ENCODE peak calls at places on chromosome 14, in six cellular contexts. M, O, R, V, N and C are unnamed samples.

GRCh38 chr14:80304125-80304766 is 92.9 kb upstream of the DIO2 start:
- DNase-seq in M (no peak), R (no peak), V (peak), N (no peak), O (no peak), C (no peak)

GRCh38 chr14:63283501-63284248 is 35.1 kb downstream of the GPHB5 start:
- DNase-seq in N (no peak), V (no peak), O (no peak), R (no peak), M (no peak), C (no peak)

GRCh38 chr14:98186140-98186539 is 1085.9 kb downstream of the BCL11B start:
- DNase-seq in M (no peak), V (no peak), O (no peak), N (no peak), R (no peak), C (no peak)

GRCh38 chr14:103867523-103867953 is 20.2 kb upstream of the PPP1R13B start:
- DNase-seq in O (no peak), M (no peak), R (no peak), N (no peak), V (no peak), C (no peak)

GRCh38 chr14:67529947-67530935 is 2.8 kb upstream of the PLEKHH1 start:
- DNase-seq in O (no peak), M (no peak), R (no peak), V (no peak), N (no peak), C (no peak)

GRCh38 chr14:69471916-69472315 is 12.6 kb upstream of the PLEKHD1 start:
- DNase-seq in V (no peak), M (no peak), N (no peak), O (no peak), R (no peak), C (no peak)

GRCh38 chr14:75389679-75390078 is 38.1 kb upstream of the JDP2 start:
- DNase-seq in R (no peak), N (no peak), O (no peak), M (no peak), V (no peak), C (no peak)

GRCh38 chr14:104868811-104869572 is 3.9 kb downstream of the CEP170B start:
- DNase-seq in V (no peak), N (no peak), O (no peak), R (no peak), M (no peak), C (no peak)

GRCh38 chr14:88325883-88326282 is 2.8 kb upstream of the KCNK10 start:
- DNase-seq in N (no peak), O (no peak), R (no peak), V (no peak), M (no peak), C (no peak)

GRCh38 chr14:67441672-67442071 is 29.7 kb upstream of the PLEK2 start:
- DNase-seq in O (no peak), R (no peak), M (no peak), N (no peak), V (no peak), C (no peak)

GRCh38 chr14:90034835-90035525 is 26.8 kb upstream of the KCNK13 start:
- DNase-seq in N (no peak), M (no peak), V (no peak), O (no peak), R (no peak), C (no peak)

GRCh38 chr14:50559990-50560928 is at the start of gene ATL1:
- DNase-seq in M (peak), O (no peak), V (peak), R (peak), N (no peak), C (peak)

GRCh38 chr14:94485944-94486841 is 10.2 kb upstream of the SERPINA9 start:
- DNase-seq in O (no peak), R (peak), M (peak), N (peak), V (peak), C (no peak)

GRCh38 chr14:37603688-37604251 is 8.3 kb downstream of the TTC6 start:
- DNase-seq in M (no peak), N (no peak), R (no peak), O (no peak), V (no peak), C (no peak)

GRCh38 chr14:100019156-100019882 is 45.9 kb upstream of the EVL start:
- DNase-seq in M (no peak), O (no peak), N (peak), V (no peak), R (peak), C (no peak)

GRCh38 chr14:92456215-92457017 is 57.2 kb upstream of the RIN3 start:
- DNase-seq in N (no peak), R (peak), O (no peak), M (no peak), V (peak), C (no peak)

GRCh38 chr14:55884819-55885218 is 233.4 kb upstream of the PELI2 start:
- DNase-seq in R (no peak), O (no peak), V (no peak), N (no peak), M (no peak), C (no peak)

GRCh38 chr14:105846312-105846711 is 319.9 kb downstream of the TMEM121 start:
- DNase-seq in R (no peak), V (no peak), N (no peak), O (no peak), M (no peak), C (no peak)

GRCh38 chr14:55964081-55964480 is 154.1 kb upstream of the PELI2 start:
- DNase-seq in M (no peak), N (no peak), R (no peak), V (no peak), O (no peak), C (no peak)

GRCh38 chr14:89303452-89304435 is 113.3 kb downstream of the FOXN3 start:
- DNase-seq in R (no peak), V (peak), O (no peak), M (no peak), N (no peak), C (peak)

GRCh38 chr14:98580131-98580678 is 691.8 kb downstream of the BCL11B start:
- DNase-seq in N (no peak), O (no peak), V (no peak), M (no peak), R (no peak), C (no peak)

GRCh38 chr14:64447890-64448667 is 17.2 kb upstream of the AKAP5 start:
- DNase-seq in M (no peak), R (no peak), N (no peak), V (no peak), O (no peak), C (no peak)

GRCh38 chr14:95500772-95501401 is 15.6 kb downstream of the SYNE3 start:
- DNase-seq in M (no peak), R (peak), O (no peak), V (peak), N (no peak), C (no peak)

GRCh38 chr14:99329711-99330315 is 57.8 kb upstream of the BCL11B start:
- DNase-seq in O (no peak), V (no peak), R (no peak), N (no peak), M (no peak), C (no peak)

GRCh38 chr14:75361751-75362433 is 65.9 kb upstream of the JDP2 start:
- DNase-seq in N (no peak), O (no peak), V (peak), R (no peak), M (no peak), C (no peak)

GRCh38 chr14:101362529-101363260 is 198.6 kb upstream of the DIO3 start:
- DNase-seq in V (no peak), N (no peak), O (no peak), M (no peak), R (no peak), C (no peak)

GRCh38 chr14:89855961-89856360 is 98.6 kb downstream of the EFCAB11 start:
- DNase-seq in V (no peak), N (no peak), O (no peak), M (no peak), R (no peak), C (no peak)

GRCh38 chr14:20468773-20469241 is 399 bp upstream of the PNP start:
- DNase-seq in O (no peak), N (no peak), M (no peak), V (peak), R (no peak), C (no peak)